ENCODE peak calls at places on chromosomes 5 and 9, in six cellular contexts. N, U, Q, I, M and P are unnamed samples.
A peak's percentile ranks its signal among the peaks of the same experiment; 100 is the strongest.

GRCh38 chr9:137672907-137673791 is 54.3 kb downstream of the EHMT1 start:
- ATAC-seq in N (peak; percentile 96), U (peak; percentile 14), Q (peak; percentile 83), I (no peak), M (peak; percentile 77), P (peak; percentile 40)

GRCh38 chr9:120456218-120456617 is 123.7 kb downstream of the CDK5RAP2 start:
- ATAC-seq in N (no peak), U (no peak), Q (no peak), I (no peak), M (no peak), P (no peak)

GRCh38 chr5:139335811-139336210 is 5.8 kb upstream of the PAIP2 start:
- ATAC-seq in N (peak; percentile 10), U (peak; percentile 14), Q (no peak), I (peak; percentile 18), M (peak; percentile 25), P (no peak)

GRCh38 chr5:102591650-102592049 is 92.8 kb upstream of the SLCO6A1 start:
- ATAC-seq in N (peak; percentile 90), U (no peak), Q (no peak), I (no peak), M (no peak), P (no peak)

GRCh38 chr9:131645078-131645776 is 94.6 kb downstream of the RAPGEF1 start:
- ATAC-seq in N (peak; percentile 68), U (no peak), Q (no peak), I (no peak), M (no peak), P (no peak)

GRCh38 chr5:127757576-127757975 is 54.4 kb downstream of the CCDC192 start:
- ATAC-seq in N (peak; percentile 92), U (peak; percentile 74), Q (peak; percentile 53), I (peak; percentile 60), M (no peak), P (peak; percentile 60)

GRCh38 chr9:93826209-93826608 is 128.9 kb downstream of the BARX1 start:
- ATAC-seq in N (peak; percentile 76), U (no peak), Q (no peak), I (no peak), M (no peak), P (no peak)

GRCh38 chr5:80069251-80069650 is 34.1 kb downstream of the THBS4 start:
- ATAC-seq in N (no peak), U (no peak), Q (no peak), I (no peak), M (no peak), P (peak; percentile 56)

GRCh38 chr5:57097526-57097925 is 76.3 kb upstream of the GPBP1 start:
- ATAC-seq in N (no peak), U (no peak), Q (no peak), I (no peak), M (no peak), P (no peak)

GRCh38 chr5:93790401-93790800 is 49.0 kb upstream of the POU5F2 start:
- ATAC-seq in N (no peak), U (no peak), Q (no peak), I (no peak), M (no peak), P (no peak)

GRCh38 chr5:135007749-135008363 is 26.2 kb downstream of the PITX1 start:
- ATAC-seq in N (no peak), U (no peak), Q (no peak), I (no peak), M (no peak), P (no peak)

GRCh38 chr5:154298060-154298459 is 107.5 kb downstream of the GALNT10 start:
- ATAC-seq in N (no peak), U (no peak), Q (peak; percentile 78), I (no peak), M (no peak), P (no peak)

GRCh38 chr5:58759745-58760144 is 176.9 kb downstream of the RAB3C start:
- ATAC-seq in N (peak; percentile 94), U (no peak), Q (peak; percentile 54), I (no peak), M (peak; percentile 26), P (peak; percentile 25)

GRCh38 chr9:124225945-124226344 is 31.8 kb upstream of the NEK6 start:
- ATAC-seq in N (no peak), U (no peak), Q (no peak), I (no peak), M (no peak), P (no peak)

GRCh38 chr9:93589688-93590087 is 13.3 kb downstream of the PHF2 start:
- ATAC-seq in N (no peak), U (no peak), Q (no peak), I (peak; percentile 90), M (no peak), P (no peak)

GRCh38 chr5:113507601-113508000 is 5.9 kb upstream of the YTHDC2 start:
- ATAC-seq in N (peak; percentile 73), U (no peak), Q (no peak), I (no peak), M (no peak), P (no peak)

GRCh38 chr9:607417-607816 is 234.1 kb upstream of the DMRT1 start:
- ATAC-seq in N (no peak), U (no peak), Q (peak; percentile 32), I (no peak), M (no peak), P (no peak)

GRCh38 chr5:156329197-156329611 is 2.2 kb downstream of the SGCD start:
- ATAC-seq in N (no peak), U (no peak), Q (no peak), I (no peak), M (no peak), P (no peak)

GRCh38 chr5:163908253-163908652 is 402.8 kb downstream of the MAT2B start:
- ATAC-seq in N (no peak), U (no peak), Q (no peak), I (no peak), M (no peak), P (no peak)

GRCh38 chr9:126147620-126148522 is 178.8 kb upstream of the MVB12B start:
- ATAC-seq in N (no peak), U (no peak), Q (no peak), I (no peak), M (no peak), P (no peak)

GRCh38 chr9:89329917-89330316 is 11.6 kb downstream of the SECISBP2 start:
- ATAC-seq in N (no peak), U (no peak), Q (no peak), I (no peak), M (no peak), P (no peak)

GRCh38 chr9:72128526-72128925 is 20.7 kb upstream of the GDA start:
- ATAC-seq in N (no peak), U (no peak), Q (no peak), I (no peak), M (no peak), P (no peak)

GRCh38 chr5:146079695-146080361 is 25.5 kb downstream of the PLAC8L1 start:
- ATAC-seq in N (peak; percentile 31), U (peak; percentile 28), Q (no peak), I (no peak), M (no peak), P (no peak)

GRCh38 chr5:179141867-179142266 is 81.7 kb downstream of the ZNF354C start:
- ATAC-seq in N (no peak), U (no peak), Q (no peak), I (no peak), M (no peak), P (no peak)

GRCh38 chr5:58620336-58620735 is 37.5 kb downstream of the RAB3C start:
- ATAC-seq in N (no peak), U (no peak), Q (no peak), I (no peak), M (no peak), P (no peak)

DNA sequence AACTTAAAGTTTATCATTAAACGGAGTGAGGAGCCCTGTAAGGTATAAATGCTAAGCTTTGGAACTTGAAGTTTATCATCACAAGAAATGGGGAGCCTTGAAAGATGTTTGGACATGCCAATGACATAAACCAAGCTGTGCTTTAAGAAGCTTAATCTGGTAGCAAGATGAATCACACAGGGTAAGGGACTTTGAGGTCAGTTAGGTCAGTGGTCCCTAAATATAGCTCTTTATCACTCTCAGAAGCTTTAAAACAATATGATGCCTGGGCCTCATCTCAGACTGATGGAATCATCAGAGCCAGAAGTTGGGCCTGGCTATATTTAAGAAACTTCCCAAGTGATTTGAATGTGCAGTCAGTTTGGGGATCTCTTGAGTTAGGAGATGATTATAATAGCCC is 85.7 kb downstream of the TNC start:
- ATAC-seq in N (no peak), U (no peak), Q (no peak), I (no peak), M (no peak), P (no peak)
- TF ChIP-seq CTCF in N (no peak), U (no peak), Q (no peak), I (no peak), M (no peak), P (no peak)

DNA sequence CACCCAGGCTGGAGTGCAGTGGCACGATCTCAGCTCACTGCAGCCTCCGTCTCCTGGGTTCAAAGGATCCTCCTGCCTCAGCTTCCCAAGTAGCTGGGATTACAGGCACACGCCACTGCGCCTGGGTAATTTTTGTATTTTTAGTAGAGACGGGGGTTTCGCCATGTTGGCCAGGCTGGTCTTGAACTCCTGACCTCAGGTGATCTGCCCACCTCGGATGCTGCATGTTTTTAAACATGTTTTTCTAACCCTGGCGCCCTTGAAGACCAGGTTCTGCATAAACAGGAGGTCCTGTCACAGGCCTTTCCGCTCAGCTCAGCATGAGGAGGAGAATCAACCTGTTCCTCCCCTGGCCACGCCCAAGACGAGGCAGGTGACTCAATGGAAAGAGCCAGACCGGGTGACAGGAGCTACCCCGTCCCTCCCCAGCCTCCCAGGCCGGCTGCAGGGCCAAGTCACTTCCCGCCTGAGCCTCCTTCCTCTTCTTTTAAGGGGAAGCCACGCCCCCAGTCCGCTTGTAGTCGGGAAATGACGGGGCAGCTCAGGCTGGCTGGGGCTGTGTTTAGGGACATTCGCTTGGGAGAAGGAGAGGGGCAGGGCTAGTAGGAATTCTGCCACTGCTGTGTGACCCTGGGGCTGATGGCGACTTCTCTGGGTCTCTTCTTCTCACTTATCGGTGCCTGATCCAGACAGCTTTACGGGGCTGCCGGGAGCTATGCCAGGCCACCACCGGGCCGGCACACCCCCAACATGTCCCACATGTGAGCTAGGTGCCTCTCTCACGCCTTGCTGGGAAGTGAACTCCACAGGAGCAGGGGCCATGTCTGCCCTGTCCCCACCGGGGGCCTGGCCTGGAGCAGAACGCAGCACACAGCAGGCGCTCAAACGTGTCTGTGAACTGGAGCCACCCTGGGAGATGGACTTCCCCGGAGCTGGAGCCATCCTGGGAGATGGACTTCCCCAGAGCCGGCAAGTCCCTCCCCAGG is 6.1 kb downstream of the NOTCH1 start:
- ATAC-seq in N (peak; percentile 84), U (peak; percentile 94), Q (peak; percentile 89), I (no peak), M (no peak), P (peak; percentile 74)
- TF ChIP-seq POLR2AphosphoS5 in N (no peak), U (no peak), Q (peak; percentile 98), I (no peak), M (no peak), P (peak; percentile 85)

GRCh38 chr5:138212828-138213160 is 329 bp downstream of the CDC23 start:
- ATAC-seq in N (peak; percentile 48), U (peak; percentile 71), Q (peak; percentile 47), I (peak; percentile 33), M (peak; percentile 39), P (peak; percentile 35)

GRCh38 chr5:138216799-138217198 is 3.7 kb upstream of the CDC23 start:
- ATAC-seq in N (no peak), U (no peak), Q (no peak), I (no peak), M (no peak), P (no peak)

GRCh38 chr5:138210985-138211384 is 2.1 kb downstream of the CDC23 start:
- ATAC-seq in N (no peak), U (no peak), Q (no peak), I (no peak), M (no peak), P (no peak)

GRCh38 chr5:138213161-138214029 is at the start of gene CDC23:
- ATAC-seq in N (peak; percentile 99), U (peak; percentile 98), Q (peak; percentile 99), I (peak; percentile 97), M (peak; percentile 98), P (peak; percentile 99)
- TF ChIP-seq CTCF in N (no peak), U (no peak), Q (no peak), I (no peak), M (no peak), P (no peak)

GRCh38 chr5:40689442-40689841 is 9.7 kb downstream of the PTGER4 start:
- ATAC-seq in N (peak; percentile 71), U (peak; percentile 63), Q (peak; percentile 87), I (peak; percentile 48), M (peak; percentile 88), P (peak; percentile 79)
- TF ChIP-seq POLR2AphosphoS5 in N (no peak), U (no peak), Q (no peak), I (no peak), M (peak; percentile 83), P (peak; percentile 74)